ENCODE peak calls at places on chromosomes 6 and 20, in six cellular contexts. Q is psoas muscle, W is Calu3, D is HCT116, B is GM12865, N is GM23338. C is an unnamed sample.

GRCh38 chr6:63856271-63856670 is 220.7 kb downstream of the PHF3 start:
- DNase-seq in Q (no peak), W (no peak), D (no peak), B (no peak), N (no peak), C (no peak)

GRCh38 chr6:147625946-147626345 is 117.5 kb downstream of the SAMD5 start:
- DNase-seq in Q (no peak), W (no peak), D (no peak), B (no peak), N (no peak), C (no peak)

GRCh38 chr6:166643907-166644590 is 17.0 kb upstream of the RPS6KA2 start:
- DNase-seq in Q (no peak), W (no peak), D (no peak), B (no peak), N (no peak), C (no peak)

GRCh38 chr6:81896561-81896960 is 144.1 kb upstream of the TENT5A start:
- DNase-seq in Q (no peak), W (no peak), D (no peak), B (no peak), N (no peak), C (no peak)

GRCh38 chr20:63082308-63082938 is 75.7 kb upstream of the BHLHE23 start:
- DNase-seq in Q (peak; percentile 56), W (peak; percentile 75), D (no peak), B (no peak), N (peak; percentile 86), C (peak; percentile 86)

GRCh38 chr20:43975096-43975768 is 60.6 kb downstream of the TOX2 start:
- DNase-seq in Q (no peak), W (peak; percentile 49), D (peak; percentile 86), B (no peak), N (no peak), C (no peak)

GRCh38 chr6:30311101-30311500 is 15.6 kb upstream of the TRIM39 start:
- DNase-seq in Q (no peak), W (no peak), D (no peak), B (no peak), N (peak; percentile 53), C (no peak)

GRCh38 chr6:157514659-157515496 is 133.9 kb downstream of the ZDHHC14 start:
- DNase-seq in Q (peak; percentile 78), W (peak; percentile 26), D (no peak), B (peak; percentile 7), N (no peak), C (no peak)

GRCh38 chr20:6731951-6732580 is 35.4 kb upstream of the BMP2 start:
- DNase-seq in Q (peak; percentile 84), W (no peak), D (no peak), B (no peak), N (no peak), C (no peak)

GRCh38 chr6:52564856-52565255 is 12.0 kb downstream of the TRAM2 start:
- DNase-seq in Q (no peak), W (no peak), D (no peak), B (no peak), N (no peak), C (no peak)

GRCh38 chr6:43434943-43435342 is 7.6 kb downstream of the ABCC10 start:
- DNase-seq in Q (no peak), W (no peak), D (no peak), B (no peak), N (no peak), C (no peak)

GRCh38 chr6:28816909-28817807 is 106.6 kb downstream of the TRIM27 start:
- DNase-seq in Q (no peak), W (peak; percentile 70), D (no peak), B (peak; percentile 79), N (peak; percentile 68), C (peak; percentile 37)

GRCh38 chr6:148599967-148600426 is 146.8 kb upstream of the UST start:
- DNase-seq in Q (no peak), W (no peak), D (no peak), B (no peak), N (peak; percentile 97), C (no peak)

GRCh38 chr6:135187372-135187771 is 6.3 kb downstream of the MYB start:
- DNase-seq in Q (no peak), W (no peak), D (no peak), B (no peak), N (no peak), C (no peak)

GRCh38 chr20:62709537-62709905 is 885 bp downstream of the NTSR1 start:
- DNase-seq in Q (no peak), W (no peak), D (no peak), B (no peak), N (no peak), C (no peak)

GRCh38 chr20:59988141-59988540 is 29.9 kb downstream of the CDH26 start:
- DNase-seq in Q (no peak), W (peak; percentile 97), D (peak; percentile 80), B (no peak), N (no peak), C (no peak)

GRCh38 chr6:107692351-107692750 is 131.8 kb downstream of the SCML4 start:
- DNase-seq in Q (no peak), W (no peak), D (no peak), B (no peak), N (no peak), C (no peak)

GRCh38 chr20:8129211-8129986 is 2.7 kb upstream of the PLCB1 start:
- DNase-seq in Q (no peak), W (no peak), D (no peak), B (no peak), N (no peak), C (no peak)

GRCh38 chr6:159826004-159826403 is 25.9 kb downstream of the PNLDC1 start:
- DNase-seq in Q (no peak), W (no peak), D (no peak), B (no peak), N (no peak), C (no peak)
- TF ChIP-seq CTCF in Q (no peak), W (no peak), D (no peak), B (no peak), N (no peak), C (no peak)

DNA sequence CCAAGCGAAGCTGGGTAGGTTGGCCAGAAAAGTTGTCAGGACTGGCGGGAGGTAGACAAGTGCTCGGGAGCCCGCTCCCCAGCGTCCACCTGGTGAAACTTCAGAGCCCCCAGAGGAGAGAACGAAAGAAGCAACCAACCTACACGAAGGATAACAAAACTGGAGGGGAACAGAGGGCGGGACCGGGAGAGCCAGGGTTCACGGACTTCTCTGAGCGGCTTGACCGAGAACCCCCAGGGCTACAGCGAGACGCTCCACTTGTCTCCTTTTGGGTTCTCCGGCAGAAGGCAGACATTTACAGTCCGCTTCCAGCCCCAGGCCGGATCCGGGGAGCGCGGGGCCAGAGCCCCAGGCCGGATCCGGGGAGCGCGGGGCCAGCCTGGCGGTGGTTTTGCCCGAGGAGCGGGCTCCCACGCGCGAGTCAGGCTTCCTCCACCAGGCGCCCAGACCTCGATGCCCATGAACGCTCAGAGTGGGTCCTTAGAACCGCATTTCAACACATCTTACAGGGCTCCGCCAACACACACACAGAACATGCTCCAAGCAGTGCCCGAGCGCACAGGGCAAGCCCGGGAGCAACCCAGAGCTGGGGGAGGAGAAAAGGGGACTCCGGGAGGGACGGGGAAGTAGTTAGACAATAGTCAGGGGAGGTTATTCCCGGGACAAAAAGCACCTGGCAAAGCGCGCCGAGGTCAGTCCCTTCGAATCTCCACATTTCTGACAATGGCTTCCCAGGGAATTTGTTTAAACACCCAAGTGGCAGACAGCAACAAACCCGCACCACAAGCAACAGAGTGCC is 1.1 kb downstream of the PTPRK start:
- DNase-seq in Q (peak; percentile 66), W (peak; percentile 63), D (no peak), B (peak; percentile 20), N (peak; percentile 79), C (peak; percentile 20)
- TF ChIP-seq CTCF in Q (peak; percentile 14), W (no peak), D (peak; percentile 37), B (no peak), N (peak; percentile 13), C (no peak)

DNA sequence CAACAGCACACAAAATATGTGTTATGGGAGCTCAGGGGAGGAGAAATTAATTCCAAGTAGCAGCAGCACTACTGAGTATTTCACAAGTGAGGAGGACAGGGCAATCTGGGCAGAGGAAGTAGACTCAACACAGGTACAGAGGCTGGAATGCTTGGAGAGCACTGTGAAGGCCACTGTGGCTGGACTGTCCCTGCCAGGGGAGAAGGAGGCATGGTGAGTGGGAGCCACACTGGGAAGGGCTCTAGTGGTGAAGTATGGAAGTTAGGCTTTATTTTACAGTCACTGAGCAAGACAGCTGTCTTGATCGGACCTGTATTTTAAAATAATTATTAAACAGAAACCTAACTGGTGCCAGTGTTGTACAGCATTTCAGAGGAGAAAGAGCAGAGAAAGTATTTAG is 28.8 kb downstream of the FAM229B start:
- DNase-seq in Q (no peak), W (no peak), D (no peak), B (no peak), N (peak; percentile 30), C (no peak)
- TF ChIP-seq CTCF in Q (no peak), W (no peak), D (peak; percentile 43), B (no peak), N (peak; percentile 31), C (no peak)

GRCh38 chr6:77653817-77654216 is 978 bp downstream of the MEI4 start:
- DNase-seq in Q (no peak), W (no peak), D (no peak), B (no peak), N (no peak), C (no peak)

GRCh38 chr6:77652739-77653138 is at the start of gene MEI4:
- DNase-seq in Q (no peak), W (no peak), D (no peak), B (no peak), N (no peak), C (no peak)

DNA sequence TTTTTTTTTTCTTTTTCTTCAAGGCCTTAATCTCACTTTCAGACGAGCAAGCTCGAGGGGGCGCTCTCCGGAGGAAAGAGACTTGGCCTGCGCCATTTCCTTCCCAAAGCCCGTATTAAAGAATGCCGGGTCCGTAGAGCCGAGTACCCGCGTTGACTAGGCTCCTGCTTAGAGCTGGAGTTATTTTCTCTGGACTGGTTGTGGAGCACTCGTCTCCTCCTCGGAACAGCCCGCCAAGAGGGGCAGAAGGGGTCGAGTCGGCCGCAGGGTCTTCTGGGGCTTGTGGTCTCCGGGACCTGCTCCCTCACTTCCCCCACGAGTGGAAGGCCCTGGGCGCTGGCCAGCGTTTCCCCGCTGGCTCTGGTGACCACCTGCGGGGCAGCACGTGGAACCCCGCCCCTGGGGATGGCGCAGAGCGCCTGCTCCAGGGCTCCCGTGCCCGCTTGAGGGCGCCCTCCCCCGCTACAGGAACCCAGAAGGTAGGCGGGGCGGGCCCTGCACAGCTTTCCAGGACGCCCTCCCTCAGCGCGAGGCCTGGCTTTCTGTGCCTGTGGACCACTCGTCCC is 2.7 kb upstream of the MEI4 start:
- DNase-seq in Q (peak; percentile 56), W (peak; percentile 64), D (no peak), B (peak; percentile 8), N (peak; percentile 96), C (peak; percentile 46)
- TF ChIP-seq CTCF in Q (no peak), W (peak; percentile 18), D (no peak), B (peak; percentile 32), N (peak; percentile 74), C (peak; percentile 41)

DNA sequence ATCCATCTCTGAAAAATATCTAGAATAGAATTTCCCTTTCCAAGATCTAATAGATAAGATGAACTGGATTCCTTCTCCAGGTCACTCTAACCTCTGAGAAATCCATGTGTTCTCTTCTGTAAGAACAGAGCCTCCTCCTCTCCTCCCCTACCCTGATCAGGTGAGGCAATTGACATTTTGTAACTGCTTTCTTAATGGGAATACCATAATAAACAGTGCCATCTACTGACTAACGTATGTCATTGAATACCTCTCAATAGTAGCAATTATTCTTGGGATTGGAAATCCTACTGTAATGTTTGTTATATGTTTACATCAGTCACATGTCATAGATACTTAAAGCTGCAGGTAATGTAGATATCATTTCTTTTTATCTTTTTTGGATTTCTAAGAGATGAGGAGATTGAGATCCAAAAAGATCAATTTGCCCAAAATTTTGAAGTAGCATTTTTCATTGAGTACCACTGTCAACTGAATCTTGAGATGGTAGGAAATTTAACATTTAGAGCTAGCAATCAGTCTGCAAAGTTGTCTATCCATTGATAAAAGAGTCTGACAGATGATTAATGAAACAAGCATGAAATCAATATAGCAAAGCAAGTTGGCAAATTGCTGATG is 365.8 kb upstream of the HSF2 start:
- DNase-seq in Q (no peak), W (peak; percentile 9), D (peak; percentile 49), B (peak; percentile 32), N (peak; percentile 88), C (peak; percentile 19)
- TF ChIP-seq CTCF in Q (peak; percentile 68), W (no peak), D (peak; percentile 80), B (peak; percentile 43), N (peak; percentile 88), C (peak; percentile 42)